ENCODE peak calls at places on chromosomes 11 and 22, in six cellular contexts. C, S, V, U, R and D are unnamed samples.
A peak's percentile ranks its signal among the peaks of the same experiment; 100 is the strongest.

GRCh38 chr11:2256293-2256913 is 14.0 kb downstream of the ASCL2 start:
- DNase-seq in C (no peak), V (no peak), R (no peak), S (no peak), U (no peak), D (no peak)

GRCh38 chr11:97574976-97575665 is 1185.3 kb downstream of the JRKL start:
- DNase-seq in C (no peak), V (no peak), U (no peak), R (no peak), S (peak; percentile 53), D (no peak)

GRCh38 chr22:35561796-35562526 is 21.3 kb downstream of the RASD2 start:
- DNase-seq in R (no peak), V (peak; percentile 52), S (peak; percentile 74), U (no peak), C (no peak), D (no peak)

GRCh38 chr11:86917577-86917976 is 37.6 kb downstream of the FZD4 start:
- DNase-seq in R (no peak), U (no peak), V (no peak), S (peak; percentile 52), C (no peak), D (no peak)

GRCh38 chr11:10625982-10626311 is 57.5 kb upstream of the LYVE1 start:
- DNase-seq in V (no peak), C (no peak), R (no peak), U (no peak), S (no peak), D (no peak)

GRCh38 chr22:20258584-20259335 is 9.4 kb downstream of the RTN4R start:
- DNase-seq in C (no peak), V (no peak), R (no peak), S (no peak), U (no peak), D (peak; percentile 62)

GRCh38 chr11:46607516-46607915 is 9.5 kb downstream of the HARBI1 start:
- DNase-seq in C (no peak), U (no peak), V (no peak), R (no peak), S (no peak), D (no peak)

GRCh38 chr22:46220921-46221320 is 29.2 kb downstream of the CDPF1 start:
- DNase-seq in U (no peak), S (no peak), R (no peak), V (no peak), C (no peak), D (no peak)

GRCh38 chr11:5197538-5197937 is 2.9 kb downstream of the OR51V1 start:
- DNase-seq in V (no peak), S (no peak), U (no peak), C (no peak), R (no peak), D (no peak)

GRCh38 chr11:19284881-19285280 is 44.1 kb upstream of the E2F8 start:
- DNase-seq in V (no peak), S (no peak), R (no peak), C (no peak), U (no peak), D (no peak)

GRCh38 chr22:30266445-30267381 is at the start of gene OSM:
- DNase-seq in R (no peak), S (no peak), V (no peak), U (peak; percentile 74), C (peak; percentile 49), D (no peak)

GRCh38 chr11:112805658-112806057 is 155.6 kb upstream of the NCAM1 start:
- DNase-seq in U (no peak), R (no peak), V (no peak), C (no peak), S (no peak), D (no peak)

GRCh38 chr11:27020736-27021135 is 19.9 kb upstream of the BBOX1 start:
- DNase-seq in R (no peak), U (no peak), S (no peak), V (no peak), C (no peak), D (no peak)

GRCh38 chr11:1873048-1873812 is 18.5 kb downstream of the PRR33 start:
- DNase-seq in C (no peak), S (peak; percentile 57), V (no peak), U (no peak), R (no peak), D (no peak)

GRCh38 chr22:41367680-41368542 is 13.8 kb upstream of the TEF start:
- DNase-seq in V (no peak), S (peak; percentile 14), U (peak; percentile 30), R (peak; percentile 27), C (no peak), D (no peak)

GRCh38 chr22:25659413-25659812 is 82.6 kb upstream of the MYO18B start:
- DNase-seq in S (no peak), R (no peak), U (no peak), V (no peak), C (no peak), D (no peak)

GRCh38 chr11:120995184-120995583 is 28.7 kb upstream of the TBCEL start:
- DNase-seq in V (no peak), U (no peak), C (no peak), S (no peak), R (no peak), D (no peak)

GRCh38 chr11:4580124-4580523 is 1.4 kb upstream of the OR52I2 start:
- DNase-seq in S (no peak), C (no peak), R (no peak), U (no peak), V (no peak), D (no peak)

GRCh38 chr22:17281026-17281809 is 62.0 kb upstream of the ADA2 start:
- DNase-seq in R (no peak), V (no peak), U (no peak), C (no peak), S (no peak), D (no peak)

GRCh38 chr22:47275479-47276218 is 513.2 kb downstream of the TBC1D22A start:
- DNase-seq in U (no peak), R (no peak), C (no peak), S (peak; percentile 24), V (no peak), D (no peak)

GRCh38 chr22:27614291-27615007 is 187.1 kb downstream of the MN1 start:
- DNase-seq in U (no peak), C (no peak), V (no peak), R (no peak), S (no peak), D (no peak)

GRCh38 chr11:130511765-130512164 is 63.3 kb downstream of the ADAMTS15 start:
- DNase-seq in R (no peak), S (no peak), C (no peak), V (no peak), U (no peak), D (no peak)

GRCh38 chr22:37342065-37342464 is 59.8 kb downstream of the CYTH4 start:
- DNase-seq in V (no peak), U (no peak), R (no peak), S (no peak), C (no peak), D (no peak)

GRCh38 chr11:8709777-8710176 is 27.2 kb downstream of the RPL27A start:
- DNase-seq in U (no peak), V (no peak), S (no peak), R (no peak), C (no peak), D (no peak)

GRCh38 chr11:77747381-77747969 is 73.0 kb downstream of the RSF1 start:
- DNase-seq in R (no peak), U (no peak), C (no peak), V (no peak), S (peak; percentile 40), D (no peak)

GRCh38 chr11:90134420-90135003 is at the start of gene NAALAD2:
- DNase-seq in C (no peak), S (peak; percentile 47), U (peak; percentile 11), V (no peak), R (peak; percentile 20), D (peak; percentile 10)

GRCh38 chr22:42611076-42611475 is 3.6 kb downstream of the POLDIP3 start:
- DNase-seq in V (no peak), R (no peak), S (no peak), U (no peak), C (no peak), D (no peak)

DNA sequence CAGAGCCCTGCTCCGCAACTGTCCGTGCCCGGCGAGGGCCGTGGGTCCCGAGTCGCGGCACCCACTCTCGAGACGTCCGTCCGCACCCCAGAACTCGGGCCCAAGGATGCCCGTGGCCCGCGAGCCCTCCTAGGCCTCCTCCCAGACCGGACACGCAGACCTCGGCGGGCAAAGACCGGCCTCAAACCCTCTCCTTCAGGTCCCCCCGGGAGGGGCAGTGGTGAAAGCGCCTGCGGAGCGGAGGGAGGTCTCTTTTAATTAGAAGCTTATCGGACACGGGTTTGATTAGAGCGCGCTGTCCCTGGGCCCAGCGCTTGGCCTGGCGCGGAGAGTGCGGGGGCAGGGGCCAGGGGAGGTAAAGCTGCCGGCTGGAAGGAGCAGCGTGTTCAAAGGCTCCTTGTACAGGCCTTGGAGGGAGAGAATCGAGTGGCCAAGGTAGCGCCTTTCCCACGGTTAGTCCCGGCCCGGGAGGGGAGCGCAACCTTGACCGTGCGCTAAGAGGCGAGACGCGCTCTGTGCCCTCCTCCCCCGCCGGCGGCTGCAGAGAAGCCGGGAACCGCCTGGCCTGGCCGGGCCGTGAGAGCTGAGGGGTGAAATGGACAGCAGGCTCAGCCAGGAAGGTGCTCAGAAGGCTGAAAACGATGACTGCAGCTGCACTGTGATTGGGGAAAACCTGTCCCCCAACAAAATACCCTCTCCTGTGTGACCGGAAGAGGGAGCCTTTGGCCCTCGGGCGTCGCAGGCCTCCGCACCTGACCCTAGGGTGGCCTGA is 4.6 kb downstream of the WT1 start:
- DNase-seq in V (no peak), R (no peak), C (no peak), S (no peak), U (no peak), D (no peak)
- TF ChIP-seq CTCF in V (peak; percentile 27), R (peak; percentile 35), C (no peak), S (peak; percentile 33), U (no peak), D (no peak)

GRCh38 chr11:75399344-75400109 is at the start of gene RPS3:
- DNase-seq in S (peak; percentile 92), U (peak; percentile 94), R (peak; percentile 92), C (peak; percentile 72), V (peak; percentile 75), D (peak; percentile 93)
- TF ChIP-seq CTCF in S (peak; percentile 5), U (peak; percentile 23), R (peak; percentile 45), C (no peak), V (no peak), D (peak; percentile 13)

GRCh38 chr22:33088418-33088817 is 30.2 kb upstream of the SYN3 start:
- DNase-seq in V (no peak), S (no peak), C (no peak), U (no peak), R (no peak), D (no peak)

GRCh38 chr22:33082221-33082620 is 24.0 kb upstream of the SYN3 start:
- DNase-seq in U (no peak), C (no peak), R (no peak), V (no peak), S (no peak), D (no peak)

DNA sequence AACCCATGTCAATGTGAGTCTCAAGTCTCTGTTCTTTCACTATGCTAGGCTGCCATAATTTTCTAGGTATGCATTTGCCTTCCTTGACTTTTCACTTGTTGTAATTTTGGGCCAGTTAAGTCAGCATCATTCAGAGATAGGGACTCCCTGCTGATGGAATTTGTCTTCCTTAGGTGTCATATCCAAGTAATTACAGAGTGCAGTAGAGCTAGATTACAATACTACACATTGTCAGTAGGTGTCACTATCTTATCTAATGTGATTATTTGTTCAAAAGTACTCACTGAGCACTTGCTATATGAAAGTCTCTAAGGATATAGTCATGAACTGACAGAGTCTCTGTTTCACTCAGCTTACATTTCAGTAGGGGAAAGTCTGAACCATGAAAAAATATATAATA is 25.0 kb upstream of the SYN3 start:
- DNase-seq in S (no peak), U (no peak), V (no peak), R (no peak), C (no peak), D (peak; percentile 28)
- TF ChIP-seq CTCF in S (no peak), U (no peak), V (no peak), R (no peak), C (no peak), D (peak; percentile 8)

GRCh38 chr11:67648140-67648795 is 2.3 kb downstream of the ACY3 start:
- DNase-seq in C (no peak), S (no peak), V (no peak), R (no peak), U (peak; percentile 54), D (peak; percentile 79)
- TF ChIP-seq CTCF in C (peak; percentile 37), S (peak; percentile 10), V (no peak), R (no peak), U (peak; percentile 24), D (peak; percentile 51)